ENCODE peak calls at places on chromosome 2, in six cellular contexts. One of them, this sample, is unnamed.
A peak's percentile ranks its signal among the peaks of the same experiment; 100 is the strongest.

GRCh38 chr2:215713393-215713792 is 277.5 kb upstream of the FN1 start:
- DNase-seq in HT1080: no peak
- DNase-seq in GM12878: no peak
- DNase-seq in activated CD4-positive, CD25-positive, alpha-beta regulatory T cell treated with anti-CD3 and anti-CD28 coated beads, Interleukin-2, amount 50 U/mL, for 72 hours: no peak
- DNase-seq in effector memory CD8-positive, alpha-beta T cell: no peak
- DNase-seq in sciatic nerve: no peak
- DNase-seq in this sample: peak; percentile 17

GRCh38 chr2:128405467-128405900 is 86.8 kb upstream of the HS6ST1 start:
- DNase-seq in HT1080: no peak
- DNase-seq in GM12878: no peak
- DNase-seq in activated CD4-positive, CD25-positive, alpha-beta regulatory T cell treated with anti-CD3 and anti-CD28 coated beads, Interleukin-2, amount 50 U/mL, for 72 hours: no peak
- DNase-seq in effector memory CD8-positive, alpha-beta T cell: no peak
- DNase-seq in sciatic nerve: peak; percentile 37
- DNase-seq in this sample: no peak

GRCh38 chr2:69013123-69013836 is at the start of gene ANTXR1:
- DNase-seq in HT1080: peak; percentile 70
- DNase-seq in GM12878: no peak
- DNase-seq in activated CD4-positive, CD25-positive, alpha-beta regulatory T cell treated with anti-CD3 and anti-CD28 coated beads, Interleukin-2, amount 50 U/mL, for 72 hours: no peak
- DNase-seq in effector memory CD8-positive, alpha-beta T cell: no peak
- DNase-seq in sciatic nerve: peak; percentile 74
- DNase-seq in this sample: no peak

GRCh38 chr2:47520302-47520630 is 117.3 kb downstream of the MSH2 start:
- DNase-seq in HT1080: no peak
- DNase-seq in GM12878: no peak
- DNase-seq in activated CD4-positive, CD25-positive, alpha-beta regulatory T cell treated with anti-CD3 and anti-CD28 coated beads, Interleukin-2, amount 50 U/mL, for 72 hours: no peak
- DNase-seq in effector memory CD8-positive, alpha-beta T cell: no peak
- DNase-seq in sciatic nerve: no peak
- DNase-seq in this sample: no peak

GRCh38 chr2:197760293-197760657 is 24.8 kb downstream of the BOLL start:
- DNase-seq in HT1080: no peak
- DNase-seq in GM12878: no peak
- DNase-seq in activated CD4-positive, CD25-positive, alpha-beta regulatory T cell treated with anti-CD3 and anti-CD28 coated beads, Interleukin-2, amount 50 U/mL, for 72 hours: no peak
- DNase-seq in effector memory CD8-positive, alpha-beta T cell: no peak
- DNase-seq in sciatic nerve: no peak
- DNase-seq in this sample: no peak

GRCh38 chr2:66814916-66815315 is 380.0 kb downstream of the MEIS1 start:
- DNase-seq in HT1080: no peak
- DNase-seq in GM12878: no peak
- DNase-seq in activated CD4-positive, CD25-positive, alpha-beta regulatory T cell treated with anti-CD3 and anti-CD28 coated beads, Interleukin-2, amount 50 U/mL, for 72 hours: no peak
- DNase-seq in effector memory CD8-positive, alpha-beta T cell: no peak
- DNase-seq in sciatic nerve: no peak
- DNase-seq in this sample: no peak

GRCh38 chr2:235709969-235710879 is 216.4 kb downstream of the AGAP1 start:
- DNase-seq in HT1080: no peak
- DNase-seq in GM12878: no peak
- DNase-seq in activated CD4-positive, CD25-positive, alpha-beta regulatory T cell treated with anti-CD3 and anti-CD28 coated beads, Interleukin-2, amount 50 U/mL, for 72 hours: no peak
- DNase-seq in effector memory CD8-positive, alpha-beta T cell: peak; percentile 13
- DNase-seq in sciatic nerve: no peak
- DNase-seq in this sample: peak; percentile 64

GRCh38 chr2:127431408-127432023 is 13.3 kb downstream of the PROC start:
- DNase-seq in HT1080: no peak
- DNase-seq in GM12878: no peak
- DNase-seq in activated CD4-positive, CD25-positive, alpha-beta regulatory T cell treated with anti-CD3 and anti-CD28 coated beads, Interleukin-2, amount 50 U/mL, for 72 hours: no peak
- DNase-seq in effector memory CD8-positive, alpha-beta T cell: no peak
- DNase-seq in sciatic nerve: no peak
- DNase-seq in this sample: no peak

GRCh38 chr2:57878573-57878910 is 168.1 kb upstream of the VRK2 start:
- DNase-seq in HT1080: no peak
- DNase-seq in GM12878: no peak
- DNase-seq in activated CD4-positive, CD25-positive, alpha-beta regulatory T cell treated with anti-CD3 and anti-CD28 coated beads, Interleukin-2, amount 50 U/mL, for 72 hours: no peak
- DNase-seq in effector memory CD8-positive, alpha-beta T cell: no peak
- DNase-seq in sciatic nerve: no peak
- DNase-seq in this sample: peak; percentile 74

GRCh38 chr2:72159211-72159610 is 11.5 kb upstream of the CYP26B1 start:
- DNase-seq in HT1080: no peak
- DNase-seq in GM12878: no peak
- DNase-seq in activated CD4-positive, CD25-positive, alpha-beta regulatory T cell treated with anti-CD3 and anti-CD28 coated beads, Interleukin-2, amount 50 U/mL, for 72 hours: no peak
- DNase-seq in effector memory CD8-positive, alpha-beta T cell: no peak
- DNase-seq in sciatic nerve: no peak
- DNase-seq in this sample: no peak

GRCh38 chr2:133438026-133438425 is 130.2 kb downstream of the NCKAP5 start:
- DNase-seq in HT1080: no peak
- DNase-seq in GM12878: no peak
- DNase-seq in activated CD4-positive, CD25-positive, alpha-beta regulatory T cell treated with anti-CD3 and anti-CD28 coated beads, Interleukin-2, amount 50 U/mL, for 72 hours: no peak
- DNase-seq in effector memory CD8-positive, alpha-beta T cell: no peak
- DNase-seq in sciatic nerve: no peak
- DNase-seq in this sample: no peak

GRCh38 chr2:127454595-127455565 is 36.7 kb downstream of the PROC start:
- DNase-seq in HT1080: no peak
- DNase-seq in GM12878: no peak
- DNase-seq in activated CD4-positive, CD25-positive, alpha-beta regulatory T cell treated with anti-CD3 and anti-CD28 coated beads, Interleukin-2, amount 50 U/mL, for 72 hours: no peak
- DNase-seq in effector memory CD8-positive, alpha-beta T cell: no peak
- DNase-seq in sciatic nerve: no peak
- DNase-seq in this sample: no peak

GRCh38 chr2:117123362-117123761 is 691.1 kb upstream of the DDX18 start:
- DNase-seq in HT1080: no peak
- DNase-seq in GM12878: no peak
- DNase-seq in activated CD4-positive, CD25-positive, alpha-beta regulatory T cell treated with anti-CD3 and anti-CD28 coated beads, Interleukin-2, amount 50 U/mL, for 72 hours: no peak
- DNase-seq in effector memory CD8-positive, alpha-beta T cell: no peak
- DNase-seq in sciatic nerve: no peak
- DNase-seq in this sample: no peak

GRCh38 chr2:151952691-151953456 is 124.7 kb upstream of the ARL5A start:
- DNase-seq in HT1080: no peak
- DNase-seq in GM12878: no peak
- DNase-seq in activated CD4-positive, CD25-positive, alpha-beta regulatory T cell treated with anti-CD3 and anti-CD28 coated beads, Interleukin-2, amount 50 U/mL, for 72 hours: no peak
- DNase-seq in effector memory CD8-positive, alpha-beta T cell: no peak
- DNase-seq in sciatic nerve: no peak
- DNase-seq in this sample: no peak

GRCh38 chr2:240165638-240166037 is 25.2 kb upstream of the OTOS start:
- DNase-seq in HT1080: no peak
- DNase-seq in GM12878: no peak
- DNase-seq in activated CD4-positive, CD25-positive, alpha-beta regulatory T cell treated with anti-CD3 and anti-CD28 coated beads, Interleukin-2, amount 50 U/mL, for 72 hours: no peak
- DNase-seq in effector memory CD8-positive, alpha-beta T cell: no peak
- DNase-seq in sciatic nerve: peak; percentile 18
- DNase-seq in this sample: no peak

GRCh38 chr2:104572856-104573255 is 281.1 kb upstream of the POU3F3 start:
- DNase-seq in HT1080: no peak
- DNase-seq in GM12878: no peak
- DNase-seq in activated CD4-positive, CD25-positive, alpha-beta regulatory T cell treated with anti-CD3 and anti-CD28 coated beads, Interleukin-2, amount 50 U/mL, for 72 hours: no peak
- DNase-seq in effector memory CD8-positive, alpha-beta T cell: no peak
- DNase-seq in sciatic nerve: no peak
- DNase-seq in this sample: no peak

This sample was measured in pons.